ENCODE peak calls at places on chromosomes 13 and 19, in eight cellular contexts. T, X, O, P, Y, D, Q and F are unnamed samples. For H3K36me3 and H3K4me1, the result is how much of the 10 kb centered on the place peaks cover.

GRCh38 chr19:1076951-1077350 is 10.0 kb downstream of the ARHGAP45 start:
- DNase-seq in T (peak), X (peak), O (peak), P (peak), Y (no peak), D (peak), Q (no peak), F (peak)

GRCh38 chr19:14950421-14950820 is 9.1 kb downstream of the OR7C2 start:
- DNase-seq in T (no peak), X (no peak), O (no peak), P (no peak), Y (no peak), D (no peak), Q (no peak), F (no peak)

GRCh38 chr13:100381595-100382224 is 206.9 kb downstream of the GGACT start:
- DNase-seq in T (no peak), X (no peak), O (no peak), P (no peak), Y (no peak), D (no peak), Q (no peak), F (no peak)

GRCh38 chr13:40640845-40641458 is 25.5 kb downstream of the FOXO1 start:
- DNase-seq in T (no peak), X (no peak), O (no peak), P (no peak), Y (no peak), D (no peak), Q (no peak), F (no peak)

GRCh38 chr13:51223284-51224270 is 1.4 kb downstream of the FAM124A start:
- DNase-seq in T (no peak), X (no peak), O (no peak), P (no peak), Y (peak), D (no peak), Q (no peak), F (no peak)

GRCh38 chr13:48818495-48818961 is 157.2 kb upstream of the FNDC3A start:
- DNase-seq in T (no peak), X (no peak), O (no peak), P (no peak), Y (no peak), D (no peak), Q (no peak), F (no peak)

GRCh38 chr13:49022472-49023144 is 46.9 kb downstream of the FNDC3A start:
- DNase-seq in T (no peak), X (no peak), O (no peak), P (no peak), Y (no peak), D (no peak), Q (no peak), F (no peak)

GRCh38 chr19:42409477-42409876 is 17.7 kb downstream of the LIPE start:
- DNase-seq in T (no peak), X (no peak), O (peak), P (no peak), Y (no peak), D (no peak), Q (no peak), F (no peak)

GRCh38 chr19:46659151-46660007 is 1.6 kb downstream of the DACT3 start:
- DNase-seq in T (no peak), X (no peak), O (peak), P (no peak), Y (peak), D (no peak), Q (peak), F (peak)

GRCh38 chr13:47672982-47673670 is 327.9 kb downstream of the SUCLA2 start:
- DNase-seq in T (no peak), X (no peak), O (peak), P (no peak), Y (no peak), D (no peak), Q (no peak), F (no peak)

GRCh38 chr19:28492616-28493015 is 720.3 kb downstream of the UQCRFS1 start:
- DNase-seq in T (no peak), X (no peak), O (no peak), P (no peak), Y (no peak), D (no peak), Q (no peak), F (peak)

GRCh38 chr13:61142506-61142905 is 273.1 kb downstream of the PCDH20 start:
- DNase-seq in T (no peak), X (no peak), O (no peak), P (no peak), Y (no peak), D (no peak), Q (no peak), F (no peak)

GRCh38 chr19:41879670-41880328 is 2.7 kb downstream of the CD79A start:
- DNase-seq in T (no peak), X (no peak), O (no peak), P (no peak), Y (no peak), D (no peak), Q (no peak), F (no peak)

GRCh38 chr19:44757735-44758505 is 9.4 kb downstream of the BCL3 start:
- DNase-seq in T (no peak), X (no peak), O (peak), P (no peak), Y (peak), D (no peak), Q (peak), F (peak)

GRCh38 chr19:21587117-21587461 is 81.7 kb downstream of the ZNF429 start:
- DNase-seq in T (no peak), X (no peak), O (peak), P (no peak), Y (no peak), D (no peak), Q (no peak), F (no peak)

GRCh38 chr13:111662451-111662850 is 342.0 kb downstream of the TEX29 start:
- DNase-seq in T (no peak), X (no peak), O (no peak), P (no peak), Y (no peak), D (no peak), Q (no peak), F (no peak)

GRCh38 chr13:52067237-52067636 is 42.7 kb downstream of the UTP14C start:
- DNase-seq in T (no peak), X (no peak), O (no peak), P (no peak), Y (no peak), D (no peak), Q (no peak), F (no peak)

GRCh38 chr13:33260168-33261098 is 25.1 kb downstream of the STARD13 start:
- DNase-seq in T (no peak), X (no peak), O (no peak), P (no peak), Y (no peak), D (no peak), Q (no peak), F (no peak)

GRCh38 chr13:80361883-80362327 is 21.0 kb upstream of the SPRY2 start:
- DNase-seq in T (no peak), X (no peak), O (no peak), P (no peak), Y (no peak), D (no peak), Q (peak), F (no peak)

GRCh38 chr13:67123165-67123564 is 107.0 kb downstream of the PCDH9 start:
- DNase-seq in T (no peak), X (no peak), O (no peak), P (no peak), Y (no peak), D (no peak), Q (no peak), F (no peak)

GRCh38 chr19:32188921-32189320 is 156.5 kb upstream of the ZNF507 start:
- DNase-seq in T (no peak), X (no peak), O (no peak), P (no peak), Y (no peak), D (no peak), Q (no peak), F (no peak)

GRCh38 chr13:39585219-39585618 is 17.8 kb downstream of the LHFPL6 start:
- DNase-seq in T (no peak), X (no peak), O (no peak), P (no peak), Y (no peak), D (no peak), Q (no peak), F (no peak)

GRCh38 chr13:70960841-70961443 is 852.7 kb upstream of the KLHL1 start:
- DNase-seq in T (no peak), X (no peak), O (no peak), P (no peak), Y (peak), D (no peak), Q (peak), F (no peak)

GRCh38 chr19:38727868-38728660 is 16.2 kb downstream of the CAPN12 start:
- DNase-seq in T (no peak), X (peak), O (no peak), P (peak), Y (no peak), D (no peak), Q (no peak), F (peak)

GRCh38 chr19:33397536-33398360 is 24.2 kb downstream of the CEBPG start:
- DNase-seq in T (peak), X (peak), O (no peak), P (peak), Y (no peak), D (no peak), Q (no peak), F (peak)

GRCh38 chr19:2567580-2567979 is 91.7 kb downstream of the GADD45B start:
- DNase-seq in T (peak), X (no peak), O (peak), P (no peak), Y (peak), D (no peak), Q (no peak), F (peak)

GRCh38 chr13:30156826-30157615 is 150.3 kb downstream of the KATNAL1 start:
- DNase-seq in T (peak), X (no peak), O (no peak), P (no peak), Y (no peak), D (no peak), Q (no peak), F (peak)

GRCh38 chr13:66312312-66313087 is 917.6 kb downstream of the PCDH9 start:
- DNase-seq in T (no peak), X (no peak), O (no peak), P (no peak), Y (peak), D (no peak), Q (no peak), F (no peak)

GRCh38 chr13:44764334-44764733 is 188.2 kb upstream of the TSC22D1 start:
- DNase-seq in T (peak), X (no peak), O (no peak), P (no peak), Y (no peak), D (no peak), Q (no peak), F (no peak)

GRCh38 chr13:25738342-25738771 is 313.5 kb downstream of the SHISA2 start:
- DNase-seq in T (no peak), X (no peak), O (no peak), P (no peak), Y (no peak), D (no peak), Q (no peak), F (no peak)

GRCh38 chr13:60019119-60019993 is 144.4 kb downstream of the DIAPH3 start:
- DNase-seq in T (no peak), X (no peak), O (no peak), P (no peak), Y (no peak), D (no peak), Q (no peak), F (no peak)

GRCh38 chr13:99733346-99733745 is 232.1 kb downstream of the TM9SF2 start:
- DNase-seq in T (no peak), X (no peak), O (no peak), P (no peak), Y (no peak), D (no peak), Q (no peak), F (no peak)

GRCh38 chr19:324716-325115 is 19.9 kb downstream of the MIER2 start:
- DNase-seq in T (no peak), X (no peak), O (no peak), P (peak), Y (no peak), D (no peak), Q (no peak), F (no peak)

GRCh38 chr13:44930907-44931676 is 58.2 kb downstream of the NUFIP1 start:
- DNase-seq in T (no peak), X (no peak), O (no peak), P (no peak), Y (no peak), D (no peak), Q (no peak), F (no peak)

GRCh38 chr19:5929179-5929578 is 15.1 kb downstream of the CAPS start:
- DNase-seq in T (no peak), X (no peak), O (no peak), P (no peak), Y (no peak), D (no peak), Q (no peak), F (no peak)
- H3K36me3 ChIP-seq in T (under half), X (half or more), O (half or more), P (under half), Y (under half), D (under half), Q (half or more), F (under half)

GRCh38 chr19:58059003-58059671 is at the start of gene ZNF135:
- DNase-seq in T (peak), X (peak), O (peak), P (no peak), Y (peak), D (peak), Q (peak), F (peak)
- H3K27ac ChIP-seq in T (peak), X (no peak), O (peak), P (peak), Y (peak), D (peak), Q (peak), F (peak)

GRCh38 chr19:40714519-40715299 is 2.0 kb downstream of the COQ8B start:
- DNase-seq in T (peak), X (peak), O (peak), P (peak), Y (peak), D (peak), Q (peak), F (peak)

GRCh38 chr19:40717325-40717879 is 490 bp downstream of the ITPKC start:
- DNase-seq in T (peak), X (no peak), O (no peak), P (no peak), Y (peak), D (peak), Q (no peak), F (no peak)

GRCh38 chr19:40716655-40717324 is at the start of the genes COQ8B and ITPKC:
- DNase-seq in T (peak), X (peak), O (peak), P (peak), Y (peak), D (peak), Q (peak), F (peak)

GRCh38 chr19:40717880-40718773 is 1.2 kb downstream of the ITPKC start:
- DNase-seq in T (peak), X (no peak), O (no peak), P (no peak), Y (peak), D (peak), Q (no peak), F (peak)

DNA sequence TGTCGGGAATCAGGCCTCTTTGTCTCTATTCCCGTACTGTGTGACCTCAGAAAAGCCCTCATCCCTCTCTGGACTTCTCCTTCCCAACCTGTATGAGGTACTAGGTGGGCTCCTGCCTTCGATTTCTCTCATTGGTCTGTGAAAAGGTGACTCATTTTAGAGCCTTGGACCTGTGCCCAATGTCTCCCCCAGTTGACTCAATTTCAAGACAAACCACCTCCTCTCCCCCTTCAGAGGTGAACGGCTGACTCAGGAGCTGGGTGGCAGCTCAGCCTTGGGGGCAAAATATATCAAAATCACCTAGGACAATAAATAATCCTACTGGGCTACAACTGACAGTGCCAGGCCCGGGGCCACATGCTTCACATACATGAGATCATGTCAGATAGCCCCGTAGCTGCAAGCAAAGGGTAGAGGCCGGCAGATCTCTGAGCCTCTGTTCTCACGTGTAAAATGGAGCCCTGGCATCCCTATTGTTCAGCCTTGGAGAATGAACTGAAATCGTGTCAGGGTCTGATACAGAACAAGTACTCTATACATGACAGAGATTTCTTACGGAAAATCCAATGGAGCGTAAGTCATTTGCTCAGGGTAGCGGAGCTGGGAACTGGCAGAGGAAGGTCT is 543 bp downstream of the COQ8B start:
- DNase-seq in T (peak), X (peak), O (no peak), P (peak), Y (peak), D (no peak), Q (no peak), F (peak)
- H3K4me1 ChIP-seq in T (under half), X (half or more), O (half or more), P (under half), Y (under half), D (under half), Q (under half), F (under half)

DNA sequence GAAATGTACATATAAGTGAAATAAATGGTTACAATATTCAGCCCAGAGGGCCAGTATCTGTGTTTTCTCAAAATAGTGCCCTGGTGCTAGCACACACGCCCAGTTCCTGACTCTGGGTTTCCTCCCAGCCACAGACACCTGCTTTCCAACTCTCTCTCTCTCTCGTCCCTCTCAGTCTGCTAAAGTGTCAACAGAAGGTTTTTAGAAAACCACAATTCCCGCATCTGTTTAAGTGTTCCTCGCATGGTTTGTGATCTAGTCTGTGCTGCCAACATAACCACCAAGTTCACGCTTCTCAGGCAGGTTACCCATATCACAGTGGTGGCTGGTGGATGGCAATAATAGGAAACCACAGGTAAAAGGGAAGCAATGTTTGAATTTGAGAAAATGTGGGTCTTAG is 17.8 kb upstream of the UPF3A start:
- DNase-seq in T (no peak), X (no peak), O (no peak), P (no peak), Y (no peak), D (no peak), Q (no peak), F (no peak)
- H3K36me3 ChIP-seq in T (under half), X (under half), O (half or more), P (half or more), Y (under half), D (under half), Q (half or more), F (half or more)

GRCh38 chr13:97221491-97221890 is 642 bp upstream of the MBNL2 start:
- DNase-seq in T (no peak), X (no peak), O (no peak), P (no peak), Y (no peak), D (no peak), Q (no peak), F (no peak)
- H3K27ac ChIP-seq in T (peak), X (no peak), O (peak), P (peak), Y (peak), D (peak), Q (no peak), F (peak)

GRCh38 chr13:113491982-113492381 is 1.5 kb upstream of the DCUN1D2 start:
- DNase-seq in T (no peak), X (no peak), O (no peak), P (no peak), Y (no peak), D (no peak), Q (no peak), F (no peak)
- H3K4me1 ChIP-seq in T (under half), X (under half), O (half or more), P (under half), Y (under half), D (under half), Q (under half), F (under half)

GRCh38 chr19:16098416-16098768 is 13.3 kb upstream of the RAB8A start:
- DNase-seq in T (no peak), X (no peak), O (no peak), P (no peak), Y (no peak), D (no peak), Q (no peak), F (no peak)

GRCh38 chr19:16104722-16105121 is 7.0 kb upstream of the RAB8A start:
- DNase-seq in T (no peak), X (no peak), O (no peak), P (no peak), Y (no peak), D (no peak), Q (no peak), F (no peak)

GRCh38 chr19:16096281-16096855 is 15.3 kb upstream of the RAB8A start:
- DNase-seq in T (no peak), X (no peak), O (no peak), P (no peak), Y (no peak), D (no peak), Q (no peak), F (no peak)

GRCh38 chr19:16098821-16099220 is 12.9 kb upstream of the RAB8A start:
- DNase-seq in T (no peak), X (no peak), O (no peak), P (no peak), Y (no peak), D (no peak), Q (no peak), F (no peak)

GRCh38 chr19:16100524-16100923 is 11.2 kb upstream of the RAB8A start:
- DNase-seq in T (no peak), X (no peak), O (no peak), P (no peak), Y (no peak), D (no peak), Q (no peak), F (no peak)
- H3K36me3 ChIP-seq in T (under half), X (under half), O (half or more), P (half or more), Y (under half), D (under half), Q (half or more), F (half or more)

GRCh38 chr19:3645726-3646125 is 19.1 kb upstream of the CACTIN start:
- DNase-seq in T (no peak), X (no peak), O (no peak), P (no peak), Y (no peak), D (no peak), Q (no peak), F (no peak)

GRCh38 chr19:3648037-3648905 is 21.7 kb upstream of the CACTIN start:
- DNase-seq in T (no peak), X (no peak), O (no peak), P (no peak), Y (no peak), D (no peak), Q (no peak), F (no peak)

GRCh38 chr19:3645067-3645396 is 18.4 kb upstream of the CACTIN start:
- DNase-seq in T (no peak), X (no peak), O (no peak), P (no peak), Y (no peak), D (no peak), Q (no peak), F (no peak)

GRCh38 chr19:3644351-3645066 is 17.9 kb upstream of the CACTIN start:
- DNase-seq in T (no peak), X (no peak), O (no peak), P (no peak), Y (peak), D (peak), Q (no peak), F (no peak)

DNA sequence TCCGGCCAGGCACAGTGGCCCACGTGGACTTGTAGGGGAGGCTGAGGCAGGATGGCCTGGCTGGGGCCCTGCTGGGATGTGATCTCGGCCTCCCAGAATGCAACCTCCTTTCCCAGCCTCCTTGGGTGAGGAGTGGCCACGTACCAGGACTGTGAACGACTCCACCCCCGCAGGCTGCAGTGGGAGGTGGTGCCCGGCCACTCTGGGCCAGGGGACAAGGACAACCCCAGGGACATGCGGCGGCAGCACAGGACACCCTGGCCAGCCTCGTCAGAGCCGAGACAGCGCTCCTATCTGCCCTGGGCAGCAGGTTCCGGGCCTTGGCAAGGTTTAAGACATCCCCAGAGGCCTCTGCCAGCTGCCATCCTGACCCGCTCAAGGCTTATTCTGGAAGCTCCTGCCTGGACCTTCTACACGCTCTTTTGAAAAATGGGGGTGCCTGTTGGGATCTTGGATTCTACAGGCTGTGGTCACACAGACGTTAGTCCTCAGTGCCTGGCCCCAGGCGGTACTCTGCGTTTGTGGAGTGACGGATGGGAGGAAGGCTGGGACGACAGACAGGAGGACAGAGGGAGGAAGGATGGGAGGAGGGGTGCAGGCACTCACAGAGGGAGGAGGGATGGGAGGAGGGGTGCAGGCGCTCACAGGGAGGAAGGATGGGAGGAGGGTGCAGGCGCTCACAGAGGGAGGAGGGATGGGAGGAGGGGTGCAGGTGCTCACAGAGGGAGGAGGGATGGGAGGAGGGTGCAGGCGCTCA is 19.9 kb upstream of the CACTIN start:
- DNase-seq in T (no peak), X (no peak), O (no peak), P (no peak), Y (no peak), D (no peak), Q (no peak), F (no peak)
- H3K27ac ChIP-seq in T (no peak), X (no peak), O (no peak), P (no peak), Y (no peak), D (no peak), Q (no peak), F (no peak)